ENCODE peak calls at places on chromosomes 3 and 15, in five cellular contexts. X is AG04450, A is tibial artery, W is HFF-Myc, I is heart right ventricle. H is an unnamed sample.

GRCh38 chr3:63390831-63391230 is 112.7 kb downstream of the SYNPR start:
- DNase-seq in X (no peak), A (no peak), W (no peak), I (no peak), H (no peak)

GRCh38 chr3:112736802-112737566 is 96.0 kb upstream of the CCDC80 start:
- DNase-seq in X (no peak), A (no peak), W (no peak), I (no peak), H (no peak)

GRCh38 chr3:25455316-25456232 is 27.5 kb downstream of the RARB start:
- DNase-seq in X (no peak), A (no peak), W (no peak), I (peak; percentile 40), H (no peak)

GRCh38 chr3:42134867-42135464 is 43.8 kb downstream of the TRAK1 start:
- DNase-seq in X (no peak), A (no peak), W (no peak), I (no peak), H (no peak)

GRCh38 chr3:171108066-171108465 is 81.5 kb upstream of the SLC2A2 start:
- DNase-seq in X (no peak), A (no peak), W (no peak), I (no peak), H (no peak)

GRCh38 chr3:10835406-10835805 is 19.4 kb downstream of the SLC6A11 start:
- DNase-seq in X (no peak), A (no peak), W (no peak), I (no peak), H (no peak)

GRCh38 chr3:32493437-32494414 is 8.9 kb downstream of the CMTM6 start:
- DNase-seq in X (no peak), A (no peak), W (no peak), I (no peak), H (no peak)

GRCh38 chr15:57320543-57321220 is 55.6 kb upstream of the CGNL1 start:
- DNase-seq in X (no peak), A (peak; percentile 71), W (no peak), I (peak; percentile 57), H (no peak)

GRCh38 chr15:74869726-74870407 is 3.3 kb downstream of the SCAMP2 start:
- DNase-seq in X (no peak), A (peak; percentile 75), W (no peak), I (peak; percentile 81), H (no peak)

GRCh38 chr15:50810128-50810527 is 44.6 kb upstream of the SPPL2A start:
- DNase-seq in X (no peak), A (no peak), W (no peak), I (no peak), H (no peak)

GRCh38 chr3:4251412-4251811 is 51.8 kb upstream of the SETMAR start:
- DNase-seq in X (no peak), A (no peak), W (no peak), I (no peak), H (no peak)

GRCh38 chr3:110174908-110175307 is 837.6 kb upstream of the DPPA4 start:
- DNase-seq in X (no peak), A (no peak), W (no peak), I (no peak), H (no peak)

GRCh38 chr3:115803661-115804060 is 180.4 kb downstream of the GAP43 start:
- DNase-seq in X (no peak), A (no peak), W (no peak), I (no peak), H (no peak)

GRCh38 chr3:24722106-24722505 is 227.5 kb upstream of the THRB start:
- DNase-seq in X (no peak), A (no peak), W (no peak), I (no peak), H (no peak)

DNA sequence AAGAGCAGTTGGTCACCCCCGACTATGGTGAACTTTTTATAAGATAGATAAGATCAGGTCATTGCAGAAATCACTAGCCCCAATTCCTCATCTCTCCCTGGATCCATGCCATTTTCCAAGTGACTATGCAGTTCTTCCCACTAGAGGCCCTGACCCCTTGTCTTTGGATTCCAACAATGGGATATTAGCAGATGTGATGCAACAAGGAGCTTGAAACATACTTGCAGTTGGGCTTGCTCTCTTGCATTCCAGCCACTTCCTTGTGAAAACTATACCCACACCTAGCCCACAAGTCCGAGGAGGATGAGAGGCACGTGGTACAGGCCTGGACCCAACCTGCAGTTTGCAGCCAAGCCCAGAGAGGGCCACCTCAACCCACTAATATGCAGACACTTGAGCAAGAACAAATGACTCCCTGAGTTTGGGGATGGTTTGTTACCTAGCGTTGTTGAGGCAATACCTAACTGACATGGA is 60.6 kb downstream of the SUCLG2 start:
- DNase-seq in X (no peak), A (no peak), W (no peak), I (no peak), H (peak; percentile 48)
- TF ChIP-seq CTCF in X (no peak), A (no peak), W (no peak), I (peak; percentile 13), H (peak; percentile 16)

DNA sequence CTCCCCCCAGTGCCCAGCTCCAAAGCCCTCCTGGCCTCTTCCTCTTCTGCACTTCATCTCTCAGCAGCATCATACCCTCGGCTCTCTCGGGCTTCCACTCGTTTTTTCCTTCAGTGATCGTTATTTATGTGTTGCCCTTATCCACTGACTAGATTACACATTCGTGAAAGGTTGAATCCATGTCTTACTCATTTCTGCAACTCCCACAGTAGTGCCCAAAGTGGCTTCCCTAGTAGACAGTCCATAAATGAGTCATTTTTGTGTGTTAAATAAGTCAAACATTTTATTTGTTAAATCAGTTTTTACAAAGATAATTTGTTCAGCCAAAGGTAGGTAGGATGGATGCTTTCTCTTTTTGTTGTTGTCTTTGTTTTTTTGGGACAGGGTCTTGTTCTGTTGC is 87.4 kb downstream of the CRTC3 start:
- DNase-seq in X (no peak), A (no peak), W (no peak), I (no peak), H (peak; percentile 32)
- H3K4me3 ChIP-seq in X (no peak overlapping the region), A (no peak overlapping the region), W (no peak overlapping the region), I (no peak overlapping the region), H (no peak overlapping the region)

DNA sequence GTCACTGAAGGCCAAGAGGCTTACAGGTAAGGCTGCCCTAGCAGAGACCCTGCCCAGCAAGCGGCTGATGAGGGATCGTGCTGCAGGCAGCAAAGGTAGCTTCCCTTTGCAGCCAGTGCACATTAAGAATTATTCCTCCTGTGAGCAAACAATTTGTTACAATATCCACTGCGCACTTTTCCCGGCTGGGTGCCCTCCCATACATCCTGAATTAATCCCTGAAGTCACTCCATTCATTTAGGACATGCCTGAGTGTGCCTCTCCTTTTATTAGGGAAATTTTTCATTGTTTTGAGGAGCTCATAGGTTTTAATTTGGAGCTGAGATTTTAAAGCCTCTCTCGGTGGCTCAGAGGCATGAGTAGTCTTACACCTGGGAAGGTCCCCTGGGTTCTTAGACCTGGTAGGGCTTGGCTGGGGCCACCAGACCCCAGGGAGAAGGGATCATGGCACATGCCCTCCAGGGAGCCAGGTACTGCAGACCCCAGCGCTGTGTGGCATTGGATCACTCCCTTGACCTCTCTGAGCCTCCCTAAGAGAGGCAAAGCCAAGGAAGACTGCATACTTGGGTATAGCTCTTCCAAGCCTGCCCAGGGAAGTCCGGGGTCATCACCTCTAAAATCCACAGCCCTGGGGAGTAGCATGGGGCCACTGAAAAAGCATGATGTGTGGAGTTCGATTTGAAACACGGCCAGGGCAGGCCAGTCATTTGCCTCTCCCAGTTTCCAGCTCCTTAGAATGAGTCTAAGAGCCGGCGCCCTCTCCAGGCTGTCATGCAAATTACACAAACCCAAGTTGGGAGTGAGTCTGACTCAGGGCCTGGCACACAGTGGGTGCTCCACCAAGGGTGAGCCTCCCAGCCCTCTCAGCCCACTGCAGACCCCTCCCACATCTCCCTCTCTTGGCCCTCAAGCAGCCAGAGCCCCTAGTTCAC is 151.9 kb upstream of the LINGO1 start:
- DNase-seq in X (no peak), A (no peak), W (no peak), I (no peak), H (no peak)
- TF ChIP-seq CTCF in X (peak; percentile 34), A (no peak), W (peak; percentile 60), I (peak; percentile 36), H (peak; percentile 36)

GRCh38 chr3:152436707-152437615 is 168.2 kb downstream of the MBNL1 start:
- DNase-seq in X (no peak), A (no peak), W (no peak), I (no peak), H (no peak)
- H3K4me3 ChIP-seq in X (no peak overlapping the region), A (no peak overlapping the region), W (no peak overlapping the region), I (no peak overlapping the region), H (no peak overlapping the region)

GRCh38 chr15:71411538-71412482 is 296.5 kb downstream of the THSD4 start:
- DNase-seq in X (no peak), A (peak; percentile 52), W (no peak), I (no peak), H (peak; percentile 14)
- TF ChIP-seq CTCF in X (peak; percentile 42), A (peak; percentile 24), W (no peak), I (no peak), H (no peak)

GRCh38 chr15:89042387-89042786 is 45.9 kb upstream of the ABHD2 start:
- DNase-seq in X (no peak), A (no peak), W (no peak), I (no peak), H (no peak)

GRCh38 chr15:89043031-89044002 is 44.9 kb upstream of the ABHD2 start:
- DNase-seq in X (no peak), A (no peak), W (no peak), I (no peak), H (no peak)

GRCh38 chr15:89035658-89036057 is 52.6 kb upstream of the ABHD2 start:
- DNase-seq in X (no peak), A (no peak), W (no peak), I (no peak), H (no peak)

GRCh38 chr15:89038146-89038545 is 50.1 kb upstream of the ABHD2 start:
- DNase-seq in X (no peak), A (no peak), W (no peak), I (no peak), H (no peak)

GRCh38 chr15:89041507-89041906 is 46.7 kb upstream of the ABHD2 start:
- DNase-seq in X (no peak), A (no peak), W (no peak), I (no peak), H (no peak)
- H3K4me3 ChIP-seq in X (no peak overlapping the region), A (peak overlapping the region; percentile 53), W (no peak overlapping the region), I (peak overlapping the region; percentile 3), H (no peak overlapping the region)

H was measured in AG09309.